ENCODE peak calls at places on chromosomes 1 and 21, in six cellular contexts. N is H54; O is EH; V is AG04450; L is pulmonary artery endothelial cell; Y is activated CD4-positive, alpha-beta T cell treated with anti-CD3 and anti-CD28 coated beads for 48 hours. K is an unnamed sample.

GRCh38 chr1:57017201-57017600 is 51.4 kb upstream of the C8B start:
- DNase-seq in O (peak; percentile 51), Y (no peak), N (no peak), L (no peak), V (no peak), K (peak; percentile 37)

GRCh38 chr1:64073705-64074104 is 129.7 kb upstream of the UBE2U start:
- DNase-seq in V (no peak), Y (no peak), N (no peak), L (no peak), O (no peak), K (no peak)

GRCh38 chr1:5220881-5221280 is 566.5 kb downstream of the AJAP1 start:
- DNase-seq in O (no peak), L (no peak), Y (no peak), V (no peak), N (no peak), K (no peak)

GRCh38 chr1:243475966-243476365 is 220.1 kb downstream of the SDCCAG8 start:
- DNase-seq in Y (no peak), N (no peak), O (peak; percentile 59), L (no peak), V (no peak), K (peak; percentile 61)

GRCh38 chr1:247373721-247374141 is 42.1 kb upstream of the ZNF496 start:
- DNase-seq in O (peak; percentile 44), L (no peak), N (no peak), Y (peak; percentile 75), V (no peak), K (peak; percentile 30)

GRCh38 chr1:87064309-87064708 is 149.9 kb downstream of the HS2ST1 start:
- DNase-seq in V (no peak), L (no peak), O (no peak), N (no peak), Y (no peak), K (no peak)

GRCh38 chr1:19372602-19373001 is 60.5 kb downstream of the SLC66A1 start:
- DNase-seq in V (no peak), L (no peak), Y (no peak), O (no peak), N (no peak), K (no peak)

GRCh38 chr1:181179980-181180964 is 91.8 kb downstream of the IER5 start:
- DNase-seq in V (peak; percentile 63), L (no peak), N (no peak), O (peak; percentile 29), Y (peak; percentile 66), K (peak; percentile 31)

GRCh38 chr1:161402446-161402845 is 34.8 kb upstream of the CFAP126 start:
- DNase-seq in O (no peak), N (no peak), Y (no peak), V (no peak), L (no peak), K (no peak)

GRCh38 chr1:213154056-213154677 is 103.1 kb downstream of the RPS6KC1 start:
- DNase-seq in Y (no peak), O (no peak), N (no peak), L (no peak), V (no peak), K (no peak)

GRCh38 chr1:57600424-57600823 is 176.6 kb upstream of the DAB1 start:
- DNase-seq in O (no peak), V (no peak), Y (no peak), L (no peak), N (no peak), K (no peak)

GRCh38 chr1:160032165-160032827 is 506 bp upstream of the PIGM start:
- DNase-seq in L (no peak), Y (peak; percentile 24), N (no peak), V (no peak), O (peak; percentile 10), K (no peak)

GRCh38 chr1:151311589-151312331 is 15.5 kb downstream of the PI4KB start:
- DNase-seq in L (peak; percentile 81), V (peak; percentile 97), Y (peak; percentile 91), O (peak; percentile 100), N (peak; percentile 99), K (no peak)

GRCh38 chr1:15605398-15606080 is 11.7 kb upstream of the DDI2 start:
- DNase-seq in O (no peak), L (no peak), V (no peak), Y (no peak), N (no peak), K (no peak)

GRCh38 chr21:41801256-41801655 is 34.4 kb upstream of the RIPK4 start:
- DNase-seq in O (no peak), V (no peak), N (no peak), L (no peak), Y (no peak), K (no peak)

GRCh38 chr1:17071794-17072193 is 18.0 kb upstream of the SDHB start:
- DNase-seq in V (no peak), L (no peak), Y (no peak), O (no peak), N (no peak), K (no peak)

GRCh38 chr1:58927722-58928085 is 143.9 kb upstream of the JUN start:
- DNase-seq in Y (no peak), N (no peak), V (no peak), L (no peak), O (no peak), K (no peak)

GRCh38 chr1:155085504-155086181 is 7.0 kb downstream of the EFNA3 start:
- DNase-seq in Y (peak; percentile 87), N (peak; percentile 78), V (no peak), O (peak; percentile 62), L (no peak), K (no peak)

GRCh38 chr21:46624050-46624449 is 11.4 kb upstream of the PRMT2 start:
- DNase-seq in N (no peak), L (no peak), O (no peak), V (no peak), Y (no peak), K (no peak)

GRCh38 chr1:225519166-225519863 is 91.5 kb upstream of the LBR start:
- DNase-seq in O (peak; percentile 54), Y (no peak), L (no peak), V (no peak), N (no peak), K (no peak)

GRCh38 chr1:96357132-96357531 is 364.5 kb upstream of the PTBP2 start:
- DNase-seq in N (no peak), L (no peak), Y (no peak), V (no peak), O (no peak), K (no peak)

GRCh38 chr1:15343729-15344128 is 66.0 kb upstream of the EFHD2 start:
- DNase-seq in L (no peak), N (no peak), O (no peak), V (no peak), Y (no peak), K (no peak)

GRCh38 chr1:111448918-111449702 is at the start of the genes ATP5PB and WDR77:
- DNase-seq in L (peak; percentile 94), V (peak; percentile 98), N (peak; percentile 87), Y (peak; percentile 92), O (peak; percentile 99), K (peak; percentile 98)

GRCh38 chr1:244445320-244446181 is 6.2 kb downstream of the ADSS2 start:
- DNase-seq in N (no peak), V (no peak), L (no peak), O (peak; percentile 83), Y (no peak), K (no peak)

GRCh38 chr1:196997428-196997827 is 20.1 kb downstream of the CFHR5 start:
- DNase-seq in Y (no peak), V (no peak), N (no peak), O (peak; percentile 48), L (no peak), K (no peak)

GRCh38 chr1:162765788-162766187 is 24.7 kb upstream of the HSD17B7 start:
- DNase-seq in L (no peak), V (no peak), N (no peak), O (no peak), Y (no peak), K (no peak)

GRCh38 chr1:52057245-52057644 is 1.1 kb downstream of the BTF3L4 start:
- DNase-seq in V (no peak), L (no peak), O (peak; percentile 7), Y (no peak), N (no peak), K (no peak)

GRCh38 chr1:229792576-229792975 is 166.5 kb downstream of the URB2 start:
- DNase-seq in N (no peak), Y (no peak), O (no peak), V (no peak), L (no peak), K (no peak)

GRCh38 chr1:57796609-57797008 is 372.7 kb upstream of the DAB1 start:
- DNase-seq in Y (no peak), O (peak; percentile 5), N (peak; percentile 8), L (no peak), V (no peak), K (no peak)